ENCODE peak calls at places on chromosomes 7 and 10, in ten cellular contexts. U is A549; Z is CD8-positive, alpha-beta T cell; Y is GM23248; I is right cardiac atrium; H is aorta; C is transverse colon; M is HCT116; W is right lobe of liver; T is IMR-90. K is an unnamed sample.
A peak's percentile ranks its signal among the peaks of the same experiment; 100 is the strongest.

GRCh38 chr10:88228130-88228529 is 355.0 kb downstream of the RNLS start:
- DNase-seq in Z (no peak), Y (no peak), W (no peak), U (no peak), M (no peak), C (no peak), T (no peak), H (no peak), I (no peak), K (no peak)

GRCh38 chr7:130699686-130700085 is 13.3 kb upstream of the TSGA13 start:
- DNase-seq in C (no peak), U (peak; percentile 4), Z (no peak), T (no peak), H (no peak), I (no peak), Y (no peak), W (no peak), M (no peak), K (no peak)

GRCh38 chr10:4770766-4771553 is 55.0 kb upstream of the AKR1E2 start:
- DNase-seq in I (no peak), M (peak; percentile 81), H (no peak), Y (peak; percentile 95), C (no peak), Z (no peak), U (peak; percentile 85), W (no peak), T (peak; percentile 98), K (no peak)

GRCh38 chr7:39952791-39953190 is 2.7 kb downstream of the CDK13 start:
- DNase-seq in Y (peak; percentile 50), T (peak; percentile 15), C (no peak), I (no peak), U (no peak), M (no peak), H (no peak), W (no peak), Z (no peak), K (no peak)

GRCh38 chr10:52502237-52502636 is 188.2 kb downstream of the DKK1 start:
- DNase-seq in M (no peak), C (no peak), T (peak; percentile 3), Z (no peak), W (no peak), Y (no peak), U (no peak), H (no peak), I (no peak), K (no peak)

GRCh38 chr10:34916368-34916767 is 101.3 kb upstream of the PARD3 start:
- DNase-seq in U (no peak), W (no peak), I (no peak), T (peak; percentile 94), C (no peak), Y (peak; percentile 92), Z (no peak), H (no peak), M (no peak), K (no peak)

GRCh38 chr10:69901623-69902505 is 100.2 kb downstream of the COL13A1 start:
- DNase-seq in T (peak; percentile 60), M (peak; percentile 28), Y (peak; percentile 76), H (no peak), U (peak; percentile 52), W (peak; percentile 70), C (peak; percentile 66), I (peak; percentile 72), Z (no peak), K (peak; percentile 57)

GRCh38 chr10:69061305-69062161 is 26.4 kb upstream of the SRGN start:
- DNase-seq in U (peak; percentile 84), Y (peak; percentile 98), C (peak; percentile 61), I (peak; percentile 69), H (peak; percentile 74), M (no peak), Z (peak; percentile 73), T (peak; percentile 100), W (peak; percentile 66), K (peak; percentile 65)

GRCh38 chr10:79025113-79025832 is 43.5 kb upstream of the ZMIZ1 start:
- DNase-seq in M (no peak), T (no peak), C (no peak), U (no peak), H (peak; percentile 38), Y (no peak), W (no peak), Z (peak; percentile 82), I (no peak), K (peak; percentile 39)

GRCh38 chr10:44803820-44804219 is 107.3 kb upstream of the TMEM72 start:
- DNase-seq in T (no peak), U (no peak), M (no peak), I (no peak), H (no peak), Y (no peak), Z (no peak), W (no peak), C (no peak), K (no peak)

GRCh38 chr7:78220754-78221153 is 422.2 kb downstream of the PHTF2 start:
- DNase-seq in T (no peak), W (no peak), U (no peak), C (peak; percentile 53), Y (no peak), I (no peak), M (no peak), H (no peak), Z (no peak), K (no peak)

GRCh38 chr10:15558136-15558535 is 161.6 kb downstream of the ITGA8 start:
- DNase-seq in M (no peak), T (peak; percentile 69), U (no peak), I (no peak), Y (peak; percentile 71), H (no peak), C (no peak), Z (no peak), W (no peak), K (no peak)

GRCh38 chr10:123689880-123690279 is 23.7 kb downstream of the GPR26 start:
- DNase-seq in Z (no peak), C (no peak), I (no peak), W (no peak), U (no peak), H (no peak), T (no peak), Y (no peak), M (no peak), K (no peak)

GRCh38 chr7:43481905-43482678 is 100.8 kb upstream of the STK17A start:
- DNase-seq in W (no peak), C (no peak), M (no peak), H (no peak), I (no peak), Y (peak; percentile 47), T (peak; percentile 30), Z (no peak), U (no peak), K (no peak)

GRCh38 chr10:91901784-91902677 is 7.3 kb downstream of the FGFBP3 start:
- DNase-seq in M (peak; percentile 42), Z (no peak), C (no peak), W (no peak), T (peak; percentile 97), U (peak; percentile 80), Y (peak; percentile 93), I (no peak), H (no peak), K (no peak)

GRCh38 chr10:132726194-132726593 is 59.8 kb downstream of the NKX6-2 start:
- DNase-seq in Z (no peak), H (no peak), T (no peak), C (no peak), W (no peak), Y (no peak), M (no peak), I (no peak), U (no peak), K (no peak)

GRCh38 chr7:12941512-12941911 is 254.1 kb downstream of the ARL4A start:
- DNase-seq in T (no peak), I (no peak), W (no peak), H (no peak), Y (no peak), M (no peak), U (no peak), Z (no peak), C (no peak), K (no peak)

GRCh38 chr10:96588060-96588554 is 1.3 kb upstream of the TM9SF3 start:
- DNase-seq in Y (no peak), Z (no peak), W (no peak), M (no peak), T (no peak), I (no peak), C (peak; percentile 35), H (no peak), U (no peak), K (no peak)
- H3K4me1 ChIP-seq in Y (peaks cover 30% of the 10 kb centered on the region), Z (peaks cover 36% of the 10 kb centered on the region), W (peaks cover 41% of the 10 kb centered on the region), M (peaks cover 14% of the 10 kb centered on the region), T (peaks cover 11% of the 10 kb centered on the region), I (peaks cover 2% of the 10 kb centered on the region), C (peaks cover 34% of the 10 kb centered on the region), H (no peaks in the 10 kb centered on the region), U (peaks cover 22% of the 10 kb centered on the region), K (peaks cover 49% of the 10 kb centered on the region)

GRCh38 chr7:102452451-102452850 is 12.2 kb downstream of the ALKBH4 start:
- DNase-seq in Z (no peak), M (no peak), H (no peak), C (no peak), I (no peak), W (no peak), U (no peak), Y (no peak), T (no peak), K (no peak)

GRCh38 chr7:102453319-102453718 is 11.3 kb downstream of the ALKBH4 start:
- DNase-seq in H (no peak), C (no peak), I (no peak), T (no peak), Y (no peak), M (no peak), U (no peak), Z (no peak), W (no peak), K (no peak)

GRCh38 chr7:102450242-102450641 is 14.4 kb downstream of the ALKBH4 start:
- DNase-seq in T (no peak), W (no peak), Z (peak; percentile 73), Y (no peak), C (peak; percentile 48), I (no peak), H (no peak), M (no peak), U (no peak), K (no peak)

GRCh38 chr7:102449136-102449535 is 15.5 kb downstream of the ALKBH4 start:
- DNase-seq in Y (no peak), Z (no peak), H (no peak), W (no peak), T (no peak), I (no peak), U (no peak), M (no peak), C (no peak), K (no peak)

GRCh38 chr7:102451371-102452054 is 13.2 kb downstream of the ALKBH4 start:
- DNase-seq in I (no peak), W (no peak), U (no peak), C (no peak), H (no peak), Y (peak; percentile 33), Z (no peak), T (no peak), M (no peak), K (no peak)
- H3K4me3 ChIP-seq in I (no peak overlapping the region), W (no peak overlapping the region), U (no peak overlapping the region), C (no peak overlapping the region), H (no peak overlapping the region), Y (no peak overlapping the region), Z (no peak overlapping the region), T (no peak overlapping the region), M (no peak overlapping the region), K (no peak overlapping the region)

GRCh38 chr10:101775273-101776131 is at the start of gene FGF8:
- DNase-seq in Z (no peak), T (no peak), U (no peak), M (no peak), H (no peak), W (no peak), C (no peak), I (no peak), Y (peak; percentile 36), K (no peak)
- H3K4me1 ChIP-seq in Z (peaks cover 40% of the 10 kb centered on the region), T (peaks cover 2% of the 10 kb centered on the region), U (peaks cover 13% of the 10 kb centered on the region), M (peaks cover 6% of the 10 kb centered on the region), H (no peaks in the 10 kb centered on the region), W (peaks cover 34% of the 10 kb centered on the region), C (peaks cover 23% of the 10 kb centered on the region), I (peaks cover 5% of the 10 kb centered on the region), Y (no peaks in the 10 kb centered on the region), K (peaks cover 40% of the 10 kb centered on the region)

GRCh38 chr7:36391436-36392198 is 2.0 kb downstream of the ANLN start:
- DNase-seq in W (no peak), U (peak; percentile 36), M (no peak), C (no peak), Y (no peak), I (no peak), Z (no peak), H (no peak), T (peak; percentile 24), K (no peak)
- H3K4me3 ChIP-seq in W (no peak overlapping the region), U (peak overlapping the region; percentile 67), M (peak overlapping the region; percentile 97), C (no peak overlapping the region), Y (peak overlapping the region; percentile 87), I (no peak overlapping the region), Z (no peak overlapping the region), H (no peak overlapping the region), T (peak overlapping the region; percentile 58), K (no peak overlapping the region)